ENCODE peak calls at places on chromosome 21, in five cellular contexts. M, R, P, O and Y are unnamed samples.

GRCh38 chr21:34639882-34640788 is 25.2 kb upstream of the RCAN1 start:
- DNase-seq in M (peak; percentile 62), P (no peak), O (no peak), R (no peak), Y (no peak)

GRCh38 chr21:25895565-25896205 is 160.9 kb downstream of the GABPA start:
- DNase-seq in P (peak; percentile 43), R (no peak), M (peak; percentile 21), O (no peak), Y (no peak)

GRCh38 chr21:33897739-33898138 is 17.9 kb downstream of the ATP5PO start:
- DNase-seq in P (no peak), O (no peak), R (no peak), M (no peak), Y (no peak)

GRCh38 chr21:33189845-33190244 is 39.9 kb upstream of the IFNAR2 start:
- DNase-seq in O (no peak), M (no peak), R (no peak), P (no peak), Y (no peak)

GRCh38 chr21:35528109-35529042 is 479.3 kb upstream of the RUNX1 start:
- DNase-seq in M (no peak), P (no peak), O (no peak), R (no peak), Y (no peak)

GRCh38 chr21:36464590-36464989 is 15.3 kb downstream of the CLDN14 start:
- DNase-seq in O (no peak), M (no peak), R (no peak), P (no peak), Y (no peak)

GRCh38 chr21:35372201-35372600 is 323.1 kb upstream of the RUNX1 start:
- DNase-seq in M (no peak), R (no peak), P (no peak), O (no peak), Y (no peak)

GRCh38 chr21:35377505-35378090 is 328.5 kb upstream of the RUNX1 start:
- DNase-seq in O (no peak), P (no peak), R (no peak), M (no peak), Y (no peak)

GRCh38 chr21:35204850-35205564 is 155.9 kb upstream of the RUNX1 start:
- DNase-seq in R (no peak), M (peak; percentile 76), P (no peak), O (no peak), Y (no peak)

GRCh38 chr21:37878946-37879660 is 37.2 kb downstream of the KCNJ6 start:
- DNase-seq in P (no peak), R (peak; percentile 28), M (peak; percentile 32), O (no peak), Y (no peak)
- TF ChIP-seq CHD2 in P (no peak), R (no peak), M (no peak), O (no peak), Y (no peak)

GRCh38 chr21:41600556-41600955 is 92.6 kb upstream of the TMPRSS2 start:
- DNase-seq in P (no peak), O (no peak), R (no peak), M (no peak), Y (no peak)

GRCh38 chr21:41600116-41600515 is 92.2 kb upstream of the TMPRSS2 start:
- DNase-seq in R (no peak), O (no peak), P (no peak), M (no peak), Y (no peak)

GRCh38 chr21:41602511-41602910 is 94.6 kb upstream of the TMPRSS2 start:
- DNase-seq in R (no peak), M (no peak), P (no peak), O (no peak), Y (no peak)

GRCh38 chr21:41601573-41602371 is 93.8 kb upstream of the TMPRSS2 start:
- DNase-seq in O (no peak), M (no peak), P (no peak), R (no peak), Y (no peak)

GRCh38 chr21:41600961-41601572 is 93.1 kb upstream of the TMPRSS2 start:
- DNase-seq in R (no peak), M (no peak), O (no peak), P (no peak), Y (no peak)
- TF ChIP-seq CHD2 in R (no peak), M (no peak), O (no peak), P (no peak), Y (no peak)

GRCh38 chr21:22993144-22993543 is 1994.9 kb downstream of the NCAM2 start:
- DNase-seq in R (no peak), M (no peak), P (no peak), O (no peak), Y (no peak)

GRCh38 chr21:22993822-22994574 is 1995.8 kb downstream of the NCAM2 start:
- DNase-seq in O (no peak), M (no peak), R (no peak), P (no peak), Y (no peak)
- TF ChIP-seq CHD2 in O (no peak), M (no peak), R (no peak), P (no peak), Y (no peak)

GRCh38 chr21:43868461-43868860 is 3.4 kb downstream of the AGPAT3 start:
- DNase-seq in P (no peak), R (no peak), M (no peak), O (no peak), Y (no peak)
- TF ChIP-seq CHD2 in P (no peak), R (no peak), M (no peak), O (no peak), Y (no peak)

GRCh38 chr21:16072176-16072575 is 342.4 kb downstream of the USP25 start:
- DNase-seq in O (no peak), P (no peak), M (no peak), R (no peak), Y (no peak)

GRCh38 chr21:16071761-16072160 is 342.0 kb downstream of the USP25 start:
- DNase-seq in O (no peak), P (no peak), R (no peak), M (no peak), Y (no peak)

GRCh38 chr21:16071082-16071481 is 341.3 kb downstream of the USP25 start:
- DNase-seq in P (peak; percentile 36), M (no peak), O (no peak), R (no peak), Y (no peak)

GRCh38 chr21:16070207-16070651 is 340.4 kb downstream of the USP25 start:
- DNase-seq in R (no peak), M (no peak), O (no peak), P (peak; percentile 68), Y (no peak)

DNA sequence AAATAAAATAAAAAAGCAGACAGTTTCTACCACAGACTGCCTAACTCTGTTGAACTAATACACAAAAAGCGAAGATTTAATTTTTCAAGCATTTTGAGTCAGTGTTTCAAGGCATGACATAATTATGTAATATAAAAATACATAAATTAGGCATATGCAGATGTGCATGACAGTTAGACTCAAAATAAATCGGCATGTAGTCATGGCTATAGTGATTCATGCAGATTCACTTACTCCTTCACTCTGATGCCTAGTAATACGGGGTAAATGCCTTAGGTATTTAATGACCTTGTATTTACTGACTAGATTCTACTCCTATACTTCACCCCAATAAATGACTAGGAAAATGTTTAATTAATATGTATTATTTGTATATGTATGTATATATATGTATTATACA is 339.9 kb downstream of the USP25 start:
- DNase-seq in M (no peak), O (no peak), P (no peak), R (no peak), Y (no peak)
- TF ChIP-seq CHD2 in M (no peak), O (no peak), P (no peak), R (no peak), Y (no peak)

DNA sequence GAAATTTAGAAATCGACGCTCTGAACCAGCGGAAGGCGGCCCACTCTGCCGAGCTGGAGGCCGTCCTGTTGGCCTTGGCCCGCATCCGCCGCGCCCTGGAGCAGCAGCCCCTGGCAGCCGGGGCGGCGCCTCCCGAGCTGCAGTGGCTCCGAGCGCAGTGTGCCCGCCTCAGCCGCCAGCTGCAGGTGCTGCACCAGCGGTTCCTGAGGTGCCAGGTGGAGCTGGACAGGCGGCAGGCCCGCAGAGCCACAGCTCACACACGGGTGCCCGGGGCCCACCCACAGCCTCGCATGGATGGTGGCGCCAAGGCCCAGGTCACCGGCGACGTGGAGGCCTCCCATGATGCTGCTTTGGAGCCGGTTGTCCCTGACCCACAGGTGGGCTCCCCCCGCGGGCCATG is 47.0 kb upstream of the DIP2A start:
- DNase-seq in O (no peak), R (no peak), M (no peak), P (no peak), Y (no peak)
- TF ChIP-seq CHD2 in O (no peak), R (no peak), M (no peak), P (no peak), Y (no peak)

GRCh38 chr21:23601549-23601948 is 2005.7 kb downstream of the MRPL39 start:
- DNase-seq in R (no peak), O (no peak), P (no peak), M (no peak), Y (no peak)
- TF ChIP-seq CHD2 in R (no peak), O (no peak), P (no peak), M (no peak), Y (no peak)

GRCh38 chr21:42310411-42311001 is 4.7 kb downstream of the TFF3 start:
- DNase-seq in M (no peak), P (no peak), R (no peak), O (no peak), Y (no peak)
- TF ChIP-seq CHD2 in M (no peak), P (no peak), R (no peak), O (no peak), Y (no peak)